ENCODE peak calls at places on chromosomes 12 and 14, in eight cellular contexts. One of them, this sample, is unnamed. For H3K9me3, the result is how much of the 10 kb centered on the place peaks cover.

GRCh38 chr14:102663031-102663430 is 70.6 kb downstream of the RCOR1 start:
- DNase-seq in DND-41: no peak
- DNase-seq in pancreas: no peak
- DNase-seq in left ventricle myocardium inferior: no peak
- DNase-seq in upper lobe of right lung: no peak
- DNase-seq in esophagus squamous epithelium: no peak
- DNase-seq in mammary epithelial cell: no peak
- DNase-seq in CD4-positive, CD25-positive, alpha-beta regulatory T cell: no peak
- DNase-seq in this sample: no peak

GRCh38 chr12:49200882-49201594 is 12.2 kb upstream of the TUBA1A start:
- DNase-seq in left ventricle myocardium inferior: no peak
- DNase-seq in mammary epithelial cell: peak
- DNase-seq in pancreas: no peak
- DNase-seq in CD4-positive, CD25-positive, alpha-beta regulatory T cell: peak
- DNase-seq in upper lobe of right lung: no peak
- DNase-seq in DND-41: no peak
- DNase-seq in esophagus squamous epithelium: no peak
- DNase-seq in this sample: no peak

GRCh38 chr12:82583756-82584155 is 103.0 kb upstream of the TMTC2 start:
- DNase-seq in mammary epithelial cell: no peak
- DNase-seq in esophagus squamous epithelium: no peak
- DNase-seq in CD4-positive, CD25-positive, alpha-beta regulatory T cell: no peak
- DNase-seq in DND-41: no peak
- DNase-seq in pancreas: no peak
- DNase-seq in upper lobe of right lung: no peak
- DNase-seq in left ventricle myocardium inferior: no peak
- DNase-seq in this sample: no peak

GRCh38 chr14:75982724-75983358 is 1.0 kb upstream of the TGFB3 start:
- DNase-seq in left ventricle myocardium inferior: peak
- DNase-seq in DND-41: no peak
- DNase-seq in CD4-positive, CD25-positive, alpha-beta regulatory T cell: no peak
- DNase-seq in pancreas: peak
- DNase-seq in esophagus squamous epithelium: no peak
- DNase-seq in mammary epithelial cell: peak
- DNase-seq in upper lobe of right lung: peak
- DNase-seq in this sample: no peak

GRCh38 chr12:30098677-30099076 is 314.9 kb upstream of the TMTC1 start:
- DNase-seq in left ventricle myocardium inferior: no peak
- DNase-seq in esophagus squamous epithelium: no peak
- DNase-seq in DND-41: no peak
- DNase-seq in upper lobe of right lung: no peak
- DNase-seq in pancreas: no peak
- DNase-seq in mammary epithelial cell: no peak
- DNase-seq in CD4-positive, CD25-positive, alpha-beta regulatory T cell: no peak
- DNase-seq in this sample: no peak

GRCh38 chr14:53391631-53392030 is 238.5 kb upstream of the DDHD1 start:
- DNase-seq in esophagus squamous epithelium: no peak
- DNase-seq in DND-41: no peak
- DNase-seq in left ventricle myocardium inferior: no peak
- DNase-seq in mammary epithelial cell: peak
- DNase-seq in pancreas: no peak
- DNase-seq in CD4-positive, CD25-positive, alpha-beta regulatory T cell: no peak
- DNase-seq in upper lobe of right lung: no peak
- DNase-seq in this sample: no peak

GRCh38 chr14:76968621-76969063 is 59.9 kb downstream of the IRF2BPL start:
- DNase-seq in upper lobe of right lung: no peak
- DNase-seq in mammary epithelial cell: no peak
- DNase-seq in left ventricle myocardium inferior: no peak
- DNase-seq in pancreas: no peak
- DNase-seq in esophagus squamous epithelium: no peak
- DNase-seq in DND-41: no peak
- DNase-seq in CD4-positive, CD25-positive, alpha-beta regulatory T cell: no peak
- DNase-seq in this sample: no peak

GRCh38 chr12:12984119-12984518 is 15.9 kb downstream of the HEBP1 start:
- DNase-seq in esophagus squamous epithelium: no peak
- DNase-seq in pancreas: no peak
- DNase-seq in mammary epithelial cell: no peak
- DNase-seq in upper lobe of right lung: no peak
- DNase-seq in CD4-positive, CD25-positive, alpha-beta regulatory T cell: no peak
- DNase-seq in DND-41: no peak
- DNase-seq in left ventricle myocardium inferior: no peak
- DNase-seq in this sample: no peak

GRCh38 chr12:98238513-98238912 is 276.9 kb upstream of the TMPO start:
- DNase-seq in left ventricle myocardium inferior: no peak
- DNase-seq in esophagus squamous epithelium: no peak
- DNase-seq in pancreas: no peak
- DNase-seq in upper lobe of right lung: no peak
- DNase-seq in DND-41: no peak
- DNase-seq in CD4-positive, CD25-positive, alpha-beta regulatory T cell: no peak
- DNase-seq in mammary epithelial cell: peak
- DNase-seq in this sample: no peak

GRCh38 chr12:3704512-3705348 is 48.2 kb downstream of the CRACR2A start:
- DNase-seq in pancreas: no peak
- DNase-seq in DND-41: no peak
- DNase-seq in upper lobe of right lung: no peak
- DNase-seq in CD4-positive, CD25-positive, alpha-beta regulatory T cell: no peak
- DNase-seq in esophagus squamous epithelium: no peak
- DNase-seq in mammary epithelial cell: no peak
- DNase-seq in left ventricle myocardium inferior: no peak
- DNase-seq in this sample: no peak

GRCh38 chr14:69500736-69501135 is 16.2 kb downstream of the PLEKHD1 start:
- DNase-seq in pancreas: peak
- DNase-seq in mammary epithelial cell: no peak
- DNase-seq in DND-41: no peak
- DNase-seq in upper lobe of right lung: peak
- DNase-seq in esophagus squamous epithelium: no peak
- DNase-seq in left ventricle myocardium inferior: no peak
- DNase-seq in CD4-positive, CD25-positive, alpha-beta regulatory T cell: no peak
- DNase-seq in this sample: no peak

GRCh38 chr12:10361084-10361483 is 28.8 kb downstream of the KLRK1 start:
- DNase-seq in left ventricle myocardium inferior: no peak
- DNase-seq in mammary epithelial cell: peak
- DNase-seq in pancreas: no peak
- DNase-seq in esophagus squamous epithelium: no peak
- DNase-seq in upper lobe of right lung: no peak
- DNase-seq in DND-41: peak
- DNase-seq in CD4-positive, CD25-positive, alpha-beta regulatory T cell: no peak
- DNase-seq in this sample: no peak

GRCh38 chr12:51442324-51442723 is 17.7 kb downstream of the SLC4A8 start:
- DNase-seq in DND-41: no peak
- DNase-seq in upper lobe of right lung: no peak
- DNase-seq in pancreas: no peak
- DNase-seq in mammary epithelial cell: no peak
- DNase-seq in esophagus squamous epithelium: no peak
- DNase-seq in CD4-positive, CD25-positive, alpha-beta regulatory T cell: no peak
- DNase-seq in left ventricle myocardium inferior: no peak
- DNase-seq in this sample: no peak

DNA sequence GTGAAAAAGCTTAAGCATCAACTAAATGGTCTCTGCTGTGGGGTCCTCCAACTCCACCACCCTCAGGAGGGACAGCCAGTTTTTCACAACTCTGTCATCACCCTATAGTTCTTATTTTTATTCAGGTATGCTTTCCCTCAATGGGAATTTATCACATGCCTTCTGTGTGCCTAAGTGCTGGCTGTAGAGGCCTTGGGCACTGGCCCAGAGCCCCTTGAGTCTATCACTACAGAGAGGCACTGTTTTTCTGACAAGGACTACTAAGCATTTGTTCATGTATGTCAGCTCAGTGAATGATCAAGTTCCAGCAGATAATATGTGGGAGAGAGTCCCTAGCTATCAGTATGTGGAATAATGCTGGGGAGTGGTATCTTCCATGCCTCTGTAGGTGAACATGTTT is 463.9 kb downstream of the NPAS3 start:
- DNase-seq in DND-41: no peak
- DNase-seq in pancreas: no peak
- DNase-seq in CD4-positive, CD25-positive, alpha-beta regulatory T cell: no peak
- DNase-seq in esophagus squamous epithelium: no peak
- DNase-seq in left ventricle myocardium inferior: peak
- DNase-seq in mammary epithelial cell: no peak
- DNase-seq in upper lobe of right lung: peak
- DNase-seq in this sample: no peak
- H3K9me3 ChIP-seq in DND-41: under half
- H3K9me3 ChIP-seq in pancreas: under half
- H3K9me3 ChIP-seq in CD4-positive, CD25-positive, alpha-beta regulatory T cell: under half
- H3K9me3 ChIP-seq in esophagus squamous epithelium: under half
- H3K9me3 ChIP-seq in left ventricle myocardium inferior: under half
- H3K9me3 ChIP-seq in mammary epithelial cell: under half
- H3K9me3 ChIP-seq in upper lobe of right lung: under half
- H3K9me3 ChIP-seq in this sample: under half

GRCh38 chr14:19920021-19920657 is at the start of gene OR4K5:
- DNase-seq in upper lobe of right lung: no peak
- DNase-seq in mammary epithelial cell: no peak
- DNase-seq in left ventricle myocardium inferior: no peak
- DNase-seq in pancreas: no peak
- DNase-seq in esophagus squamous epithelium: no peak
- DNase-seq in CD4-positive, CD25-positive, alpha-beta regulatory T cell: no peak
- DNase-seq in DND-41: no peak
- DNase-seq in this sample: no peak

GRCh38 chr14:19917243-19917642 is 3.2 kb upstream of the OR4K5 start:
- DNase-seq in pancreas: no peak
- DNase-seq in CD4-positive, CD25-positive, alpha-beta regulatory T cell: no peak
- DNase-seq in left ventricle myocardium inferior: no peak
- DNase-seq in DND-41: no peak
- DNase-seq in esophagus squamous epithelium: no peak
- DNase-seq in mammary epithelial cell: no peak
- DNase-seq in upper lobe of right lung: no peak
- DNase-seq in this sample: no peak

GRCh38 chr14:19918553-19919264 is 1.7 kb upstream of the OR4K5 start:
- DNase-seq in left ventricle myocardium inferior: no peak
- DNase-seq in upper lobe of right lung: no peak
- DNase-seq in esophagus squamous epithelium: no peak
- DNase-seq in mammary epithelial cell: no peak
- DNase-seq in CD4-positive, CD25-positive, alpha-beta regulatory T cell: no peak
- DNase-seq in DND-41: no peak
- DNase-seq in pancreas: no peak
- DNase-seq in this sample: no peak

GRCh38 chr14:19917955-19918518 is 2.4 kb upstream of the OR4K5 start:
- DNase-seq in upper lobe of right lung: no peak
- DNase-seq in mammary epithelial cell: no peak
- DNase-seq in pancreas: no peak
- DNase-seq in left ventricle myocardium inferior: no peak
- DNase-seq in DND-41: no peak
- DNase-seq in esophagus squamous epithelium: no peak
- DNase-seq in CD4-positive, CD25-positive, alpha-beta regulatory T cell: no peak
- DNase-seq in this sample: no peak
- H3K9me3 ChIP-seq in upper lobe of right lung: under half
- H3K9me3 ChIP-seq in mammary epithelial cell: under half
- H3K9me3 ChIP-seq in pancreas: under half
- H3K9me3 ChIP-seq in left ventricle myocardium inferior: under half
- H3K9me3 ChIP-seq in DND-41: under half
- H3K9me3 ChIP-seq in esophagus squamous epithelium: under half
- H3K9me3 ChIP-seq in CD4-positive, CD25-positive, alpha-beta regulatory T cell: under half
- H3K9me3 ChIP-seq in this sample: under half

DNA sequence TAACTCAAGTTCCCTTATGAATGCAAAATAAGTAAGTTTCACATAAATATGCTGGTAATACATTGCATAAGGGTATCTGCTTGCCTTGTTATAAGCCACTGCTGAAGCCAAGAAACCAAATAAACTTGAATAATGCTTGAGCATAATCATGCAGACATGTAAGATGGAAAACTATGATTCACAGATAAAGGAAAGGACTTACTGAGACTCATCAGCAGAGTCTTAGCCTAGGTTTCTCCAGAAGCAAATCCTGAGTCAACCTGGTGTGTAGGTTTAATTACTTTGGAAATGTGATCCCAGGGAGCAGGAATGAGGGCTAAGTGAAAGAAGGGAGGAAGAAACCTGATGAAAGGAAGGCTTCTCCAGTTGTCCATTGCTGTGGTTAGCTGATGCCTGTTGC is 107.7 kb upstream of the BTG1 start:
- DNase-seq in pancreas: no peak
- DNase-seq in esophagus squamous epithelium: no peak
- DNase-seq in mammary epithelial cell: peak
- DNase-seq in CD4-positive, CD25-positive, alpha-beta regulatory T cell: no peak
- DNase-seq in upper lobe of right lung: no peak
- DNase-seq in DND-41: no peak
- DNase-seq in left ventricle myocardium inferior: no peak
- DNase-seq in this sample: no peak
- H3K9me3 ChIP-seq in pancreas: under half
- H3K9me3 ChIP-seq in esophagus squamous epithelium: under half
- H3K9me3 ChIP-seq in mammary epithelial cell: under half
- H3K9me3 ChIP-seq in CD4-positive, CD25-positive, alpha-beta regulatory T cell: under half
- H3K9me3 ChIP-seq in upper lobe of right lung: under half
- H3K9me3 ChIP-seq in DND-41: under half
- H3K9me3 ChIP-seq in left ventricle myocardium inferior: under half
- H3K9me3 ChIP-seq in this sample: under half

GRCh38 chr14:105927094-105927475 is 400.7 kb downstream of the TMEM121 start:
- DNase-seq in left ventricle myocardium inferior: no peak
- DNase-seq in pancreas: peak
- DNase-seq in CD4-positive, CD25-positive, alpha-beta regulatory T cell: no peak
- DNase-seq in upper lobe of right lung: no peak
- DNase-seq in DND-41: no peak
- DNase-seq in esophagus squamous epithelium: no peak
- DNase-seq in mammary epithelial cell: no peak
- DNase-seq in this sample: no peak

GRCh38 chr14:105924951-105925591 is 398.7 kb downstream of the TMEM121 start:
- DNase-seq in DND-41: no peak
- DNase-seq in left ventricle myocardium inferior: no peak
- DNase-seq in CD4-positive, CD25-positive, alpha-beta regulatory T cell: no peak
- DNase-seq in upper lobe of right lung: peak
- DNase-seq in mammary epithelial cell: no peak
- DNase-seq in esophagus squamous epithelium: no peak
- DNase-seq in pancreas: no peak
- DNase-seq in this sample: no peak

GRCh38 chr14:105926415-105927093 is 400.2 kb downstream of the TMEM121 start:
- DNase-seq in upper lobe of right lung: peak
- DNase-seq in mammary epithelial cell: no peak
- DNase-seq in esophagus squamous epithelium: no peak
- DNase-seq in left ventricle myocardium inferior: no peak
- DNase-seq in DND-41: no peak
- DNase-seq in CD4-positive, CD25-positive, alpha-beta regulatory T cell: no peak
- DNase-seq in pancreas: peak
- DNase-seq in this sample: no peak

GRCh38 chr14:105927661-105928060 is 401.3 kb downstream of the TMEM121 start:
- DNase-seq in pancreas: no peak
- DNase-seq in left ventricle myocardium inferior: no peak
- DNase-seq in upper lobe of right lung: no peak
- DNase-seq in esophagus squamous epithelium: no peak
- DNase-seq in CD4-positive, CD25-positive, alpha-beta regulatory T cell: no peak
- DNase-seq in DND-41: no peak
- DNase-seq in mammary epithelial cell: no peak
- DNase-seq in this sample: no peak

DNA sequence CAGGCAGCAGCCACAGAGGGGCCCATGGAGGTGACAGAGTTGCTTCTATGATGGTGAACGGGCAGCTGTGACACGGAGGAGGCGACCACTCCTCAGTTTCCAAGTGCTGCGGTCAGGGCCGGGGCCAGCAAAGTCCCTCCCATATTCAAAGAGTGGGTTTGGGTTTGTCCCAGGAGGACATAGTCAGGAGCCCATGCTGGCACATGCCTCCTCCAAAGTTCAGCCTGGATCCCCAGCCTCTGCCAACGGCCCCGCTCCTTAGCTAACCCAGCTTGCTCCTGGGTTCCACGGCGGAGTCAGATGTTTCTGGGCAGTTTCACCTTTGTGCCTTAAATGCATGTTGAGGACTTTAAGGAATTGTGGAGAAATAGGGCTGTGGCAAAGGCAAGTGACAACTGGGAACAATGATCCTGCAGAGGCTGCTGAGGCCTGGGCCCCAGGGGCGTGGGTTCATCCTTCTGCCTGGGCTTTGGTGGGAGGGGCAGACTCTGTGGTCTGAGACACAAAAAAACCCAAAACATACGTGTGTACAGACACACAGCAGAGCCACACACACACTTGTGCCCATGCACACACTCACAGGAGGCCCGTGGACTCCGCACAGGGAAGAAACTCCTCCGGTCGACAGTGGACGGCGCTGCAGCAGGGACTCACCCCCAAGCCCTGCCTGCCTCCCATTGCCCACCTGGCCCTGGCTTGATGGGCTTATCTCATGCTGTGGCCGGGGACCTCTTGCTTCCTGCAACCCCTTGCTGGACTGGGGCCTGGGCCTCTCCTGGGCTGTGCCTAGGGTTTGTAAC is 399.4 kb downstream of the TMEM121 start:
- DNase-seq in pancreas: peak
- DNase-seq in esophagus squamous epithelium: no peak
- DNase-seq in upper lobe of right lung: no peak
- DNase-seq in mammary epithelial cell: no peak
- DNase-seq in left ventricle myocardium inferior: no peak
- DNase-seq in CD4-positive, CD25-positive, alpha-beta regulatory T cell: no peak
- DNase-seq in DND-41: no peak
- DNase-seq in this sample: no peak
- H3K9me3 ChIP-seq in pancreas: under half
- H3K9me3 ChIP-seq in esophagus squamous epithelium: under half
- H3K9me3 ChIP-seq in upper lobe of right lung: under half
- H3K9me3 ChIP-seq in mammary epithelial cell: under half
- H3K9me3 ChIP-seq in left ventricle myocardium inferior: under half
- H3K9me3 ChIP-seq in CD4-positive, CD25-positive, alpha-beta regulatory T cell: under half
- H3K9me3 ChIP-seq in DND-41: under half
- H3K9me3 ChIP-seq in this sample: under half